ENCODE peak calls at places on chromosomes 6 and 20, in ten cellular contexts. One of them, this sample, is unnamed.

GRCh38 chr6:140485740-140486467 is 1111.5 kb upstream of the CITED2 start:
- DNase-seq in T-cell: no peak
- DNase-seq in left lung: peak; percentile 55
- DNase-seq in stomach: peak; percentile 40
- DNase-seq in dorsolateral prefrontal cortex: no peak
- DNase-seq in OCI-LY7: no peak
- DNase-seq in CD8-positive, alpha-beta memory T cell: no peak
- DNase-seq in NCI-H524: no peak
- DNase-seq in GM03348: peak; percentile 66
- DNase-seq in activated T-cell treated with anti-CD3 and anti-CD28 coated beads, Interleukin-2, amount 50 U/mL, for 4 hours: no peak
- DNase-seq in this sample: no peak

GRCh38 chr20:24747015-24747712 is 201.9 kb upstream of the CST7 start:
- DNase-seq in T-cell: no peak
- DNase-seq in left lung: no peak
- DNase-seq in stomach: peak; percentile 7
- DNase-seq in dorsolateral prefrontal cortex: no peak
- DNase-seq in OCI-LY7: no peak
- DNase-seq in CD8-positive, alpha-beta memory T cell: no peak
- DNase-seq in NCI-H524: no peak
- DNase-seq in GM03348: no peak
- DNase-seq in activated T-cell treated with anti-CD3 and anti-CD28 coated beads, Interleukin-2, amount 50 U/mL, for 4 hours: no peak
- DNase-seq in this sample: no peak

GRCh38 chr20:5797165-5797564 is 47.0 kb downstream of the SHLD1 start:
- DNase-seq in T-cell: no peak
- DNase-seq in left lung: no peak
- DNase-seq in stomach: no peak
- DNase-seq in dorsolateral prefrontal cortex: no peak
- DNase-seq in OCI-LY7: no peak
- DNase-seq in CD8-positive, alpha-beta memory T cell: no peak
- DNase-seq in NCI-H524: no peak
- DNase-seq in GM03348: no peak
- DNase-seq in activated T-cell treated with anti-CD3 and anti-CD28 coated beads, Interleukin-2, amount 50 U/mL, for 4 hours: no peak
- DNase-seq in this sample: no peak

GRCh38 chr6:84426002-84426705 is 198.7 kb upstream of the CEP162 start:
- DNase-seq in T-cell: no peak
- DNase-seq in left lung: no peak
- DNase-seq in stomach: no peak
- DNase-seq in dorsolateral prefrontal cortex: no peak
- DNase-seq in OCI-LY7: no peak
- DNase-seq in CD8-positive, alpha-beta memory T cell: no peak
- DNase-seq in NCI-H524: peak; percentile 64
- DNase-seq in GM03348: no peak
- DNase-seq in activated T-cell treated with anti-CD3 and anti-CD28 coated beads, Interleukin-2, amount 50 U/mL, for 4 hours: no peak
- DNase-seq in this sample: no peak

GRCh38 chr20:47733892-47734291 is 51.4 kb downstream of the SULF2 start:
- DNase-seq in T-cell: no peak
- DNase-seq in left lung: no peak
- DNase-seq in stomach: no peak
- DNase-seq in dorsolateral prefrontal cortex: no peak
- DNase-seq in OCI-LY7: no peak
- DNase-seq in CD8-positive, alpha-beta memory T cell: no peak
- DNase-seq in NCI-H524: no peak
- DNase-seq in GM03348: no peak
- DNase-seq in activated T-cell treated with anti-CD3 and anti-CD28 coated beads, Interleukin-2, amount 50 U/mL, for 4 hours: no peak
- DNase-seq in this sample: no peak

GRCh38 chr6:16712931-16713484 is 48.3 kb downstream of the ATXN1 start:
- DNase-seq in T-cell: no peak
- DNase-seq in left lung: peak; percentile 68
- DNase-seq in stomach: no peak
- DNase-seq in dorsolateral prefrontal cortex: no peak
- DNase-seq in OCI-LY7: no peak
- DNase-seq in CD8-positive, alpha-beta memory T cell: no peak
- DNase-seq in NCI-H524: no peak
- DNase-seq in GM03348: peak; percentile 74
- DNase-seq in activated T-cell treated with anti-CD3 and anti-CD28 coated beads, Interleukin-2, amount 50 U/mL, for 4 hours: peak; percentile 28
- DNase-seq in this sample: peak; percentile 62

GRCh38 chr20:25565578-25566157 is 19.7 kb downstream of the NINL start:
- DNase-seq in T-cell: no peak
- DNase-seq in left lung: no peak
- DNase-seq in stomach: no peak
- DNase-seq in dorsolateral prefrontal cortex: no peak
- DNase-seq in OCI-LY7: no peak
- DNase-seq in CD8-positive, alpha-beta memory T cell: no peak
- DNase-seq in NCI-H524: no peak
- DNase-seq in GM03348: no peak
- DNase-seq in activated T-cell treated with anti-CD3 and anti-CD28 coated beads, Interleukin-2, amount 50 U/mL, for 4 hours: no peak
- DNase-seq in this sample: no peak

GRCh38 chr6:133254552-133255228 is 13.5 kb downstream of the EYA4 start:
- DNase-seq in T-cell: no peak
- DNase-seq in left lung: no peak
- DNase-seq in stomach: no peak
- DNase-seq in dorsolateral prefrontal cortex: no peak
- DNase-seq in OCI-LY7: no peak
- DNase-seq in CD8-positive, alpha-beta memory T cell: no peak
- DNase-seq in NCI-H524: no peak
- DNase-seq in GM03348: peak; percentile 26
- DNase-seq in activated T-cell treated with anti-CD3 and anti-CD28 coated beads, Interleukin-2, amount 50 U/mL, for 4 hours: no peak
- DNase-seq in this sample: no peak

GRCh38 chr6:134990262-134990661 is 40.4 kb upstream of the ALDH8A1 start:
- DNase-seq in T-cell: no peak
- DNase-seq in left lung: no peak
- DNase-seq in stomach: no peak
- DNase-seq in dorsolateral prefrontal cortex: no peak
- DNase-seq in OCI-LY7: no peak
- DNase-seq in CD8-positive, alpha-beta memory T cell: no peak
- DNase-seq in NCI-H524: no peak
- DNase-seq in GM03348: no peak
- DNase-seq in activated T-cell treated with anti-CD3 and anti-CD28 coated beads, Interleukin-2, amount 50 U/mL, for 4 hours: no peak
- DNase-seq in this sample: no peak

GRCh38 chr20:61814726-61815125 is 251.0 kb downstream of the TAF4 start:
- DNase-seq in T-cell: no peak
- DNase-seq in left lung: no peak
- DNase-seq in stomach: no peak
- DNase-seq in dorsolateral prefrontal cortex: no peak
- DNase-seq in OCI-LY7: no peak
- DNase-seq in CD8-positive, alpha-beta memory T cell: no peak
- DNase-seq in NCI-H524: no peak
- DNase-seq in GM03348: no peak
- DNase-seq in activated T-cell treated with anti-CD3 and anti-CD28 coated beads, Interleukin-2, amount 50 U/mL, for 4 hours: no peak
- DNase-seq in this sample: no peak

GRCh38 chr6:72890671-72891070 is 268.8 kb downstream of the KCNQ5 start:
- DNase-seq in T-cell: no peak
- DNase-seq in left lung: no peak
- DNase-seq in stomach: no peak
- DNase-seq in dorsolateral prefrontal cortex: no peak
- DNase-seq in OCI-LY7: no peak
- DNase-seq in CD8-positive, alpha-beta memory T cell: no peak
- DNase-seq in NCI-H524: no peak
- DNase-seq in GM03348: peak; percentile 8
- DNase-seq in activated T-cell treated with anti-CD3 and anti-CD28 coated beads, Interleukin-2, amount 50 U/mL, for 4 hours: no peak
- DNase-seq in this sample: no peak

GRCh38 chr6:162177733-162178132 is 549.8 kb downstream of the PRKN start:
- DNase-seq in T-cell: no peak
- DNase-seq in left lung: no peak
- DNase-seq in stomach: no peak
- DNase-seq in dorsolateral prefrontal cortex: peak; percentile 41
- DNase-seq in OCI-LY7: no peak
- DNase-seq in CD8-positive, alpha-beta memory T cell: no peak
- DNase-seq in NCI-H524: no peak
- DNase-seq in GM03348: peak; percentile 18
- DNase-seq in activated T-cell treated with anti-CD3 and anti-CD28 coated beads, Interleukin-2, amount 50 U/mL, for 4 hours: no peak
- DNase-seq in this sample: no peak

This sample was measured in KG1.